ENCODE peak calls at places on chromosomes 6 and 20, in four cellular contexts. O is WTC11; P is AG04449; A is activated CD4-positive, alpha-beta T cell treated with anti-CD3 and anti-CD28 coated beads for 4 hours. R is an unnamed sample.

GRCh38 chr6:122476131-122476530 is 4.5 kb upstream of the SERINC1 start:
- DNase-seq in P (no peak), A (no peak), O (no peak), R (peak)

GRCh38 chr6:36743538-36744441 is 46.2 kb downstream of the RAB44 start:
- DNase-seq in O (no peak), P (no peak), A (no peak), R (no peak)

GRCh38 chr6:52909131-52909530 is 367 bp downstream of the GSTA3 start:
- DNase-seq in P (no peak), O (no peak), A (no peak), R (no peak)

GRCh38 chr6:118086189-118086588 is 179.1 kb downstream of the SLC35F1 start:
- DNase-seq in A (no peak), O (no peak), P (no peak), R (no peak)

GRCh38 chr20:32539817-32540675 is 45.1 kb downstream of the NOL4L start:
- DNase-seq in P (no peak), A (peak), O (no peak), R (no peak)

GRCh38 chr20:43938932-43939761 is 24.5 kb downstream of the TOX2 start:
- DNase-seq in O (no peak), P (peak), A (no peak), R (peak)

GRCh38 chr20:25081730-25082497 is at the start of gene VSX1:
- DNase-seq in O (peak), P (no peak), A (no peak), R (no peak)

GRCh38 chr6:41373919-41374617 is 38.7 kb downstream of the NCR2 start:
- DNase-seq in P (no peak), O (peak), A (no peak), R (peak)

GRCh38 chr20:32570401-32571190 is 14.5 kb downstream of the NOL4L start:
- DNase-seq in P (no peak), O (no peak), A (no peak), R (no peak)

GRCh38 chr6:39083111-39083702 is 31.8 kb downstream of the SAYSD1 start:
- DNase-seq in P (no peak), A (no peak), O (no peak), R (no peak)

GRCh38 chr6:157800420-157801237 is 22.4 kb upstream of the SNX9 start:
- DNase-seq in P (peak), A (peak), O (no peak), R (no peak)

GRCh38 chr6:37077459-37078296 is 72.2 kb downstream of the FGD2 start:
- DNase-seq in P (peak), O (peak), A (no peak), R (peak)

GRCh38 chr6:32883789-32884188 is 29.8 kb downstream of the PSMB9 start:
- DNase-seq in A (no peak), O (no peak), P (no peak), R (peak)

GRCh38 chr20:55333798-55334197 is 671.5 kb downstream of the CBLN4 start:
- DNase-seq in O (no peak), P (no peak), A (no peak), R (peak)

GRCh38 chr20:24685736-24686135 is 216.3 kb downstream of the SYNDIG1 start:
- DNase-seq in O (no peak), A (no peak), P (no peak), R (no peak)